ENCODE peak calls at places on chromosomes 7 and 10, in four cellular contexts. X, V, C and I are unnamed samples.

GRCh38 chr10:76429642-76430041 is 998.2 kb downstream of the LRMDA start:
- DNase-seq in X (no peak), V (no peak), C (no peak), I (no peak)

GRCh38 chr7:94212160-94212559 is 182.5 kb upstream of the COL1A2 start:
- DNase-seq in X (no peak), V (no peak), C (no peak), I (no peak)

GRCh38 chr7:81053623-81054022 is 134.8 kb upstream of the SEMA3C start:
- DNase-seq in X (no peak), V (peak), C (no peak), I (no peak)

GRCh38 chr10:25934673-25935139 is 677 bp downstream of the MYO3A start:
- DNase-seq in X (no peak), V (no peak), C (peak), I (peak)

GRCh38 chr7:5231811-5232484 is 41.9 kb downstream of the WIPI2 start:
- DNase-seq in X (no peak), V (no peak), C (no peak), I (no peak)

GRCh38 chr7:45971171-45971570 is 50.1 kb upstream of the IGFBP3 start:
- DNase-seq in X (no peak), V (no peak), C (no peak), I (no peak)

GRCh38 chr7:154684651-154685563 is 318.0 kb downstream of the PAXIP1 start:
- DNase-seq in X (no peak), V (no peak), C (peak), I (no peak)

GRCh38 chr7:17326378-17326777 is 27.9 kb downstream of the AHR start:
- DNase-seq in X (no peak), V (no peak), C (no peak), I (no peak)

GRCh38 chr7:81924494-81924893 is 154.6 kb upstream of the HGF start:
- DNase-seq in X (no peak), V (no peak), C (no peak), I (no peak)

GRCh38 chr10:69684020-69684980 is 54.3 kb downstream of the FAM241B start:
- DNase-seq in X (no peak), V (peak), C (peak), I (no peak)

GRCh38 chr7:123641901-123642300 is 13.8 kb upstream of the LMOD2 start:
- DNase-seq in X (no peak), V (no peak), C (no peak), I (no peak)

GRCh38 chr10:70328987-70329386 is 45.2 kb upstream of the NPFFR1 start:
- DNase-seq in X (no peak), V (peak), C (no peak), I (no peak)